ENCODE peak calls at places on chromosomes 2 and 18, in nine cellular contexts. B is effector memory CD4-positive, alpha-beta T cell; Y is CD14-positive monocyte; M is substantia nigra; C is adipocyte; V is NCI-H460; H is nephron progenitor cell; X is dermis blood vessel endothelial cell; F is GM04504. Z is an unnamed sample.

GRCh38 chr2:127143851-127144782 is 37.2 kb upstream of the BIN1 start:
- DNase-seq in B (no peak), Y (no peak), M (peak), C (peak), V (no peak), H (no peak), X (peak), F (no peak), Z (peak)

GRCh38 chr2:83970262-83970929 is 488.7 kb downstream of the SUCLG1 start:
- DNase-seq in B (no peak), Y (no peak), M (no peak), C (no peak), V (no peak), H (no peak), X (no peak), F (no peak), Z (no peak)

GRCh38 chr2:20588918-20589871 is 61.7 kb downstream of the HS1BP3 start:
- DNase-seq in B (no peak), Y (peak), M (no peak), C (no peak), V (no peak), H (no peak), X (no peak), F (no peak), Z (no peak)

GRCh38 chr2:238727585-238728321 is 120.1 kb upstream of the TWIST2 start:
- DNase-seq in B (no peak), Y (no peak), M (no peak), C (peak), V (no peak), H (no peak), X (no peak), F (peak), Z (peak)

GRCh38 chr2:148594216-148594615 is 50.3 kb upstream of the EPC2 start:
- DNase-seq in B (no peak), Y (no peak), M (no peak), C (no peak), V (no peak), H (no peak), X (no peak), F (no peak), Z (no peak)

GRCh38 chr2:65489269-65489668 is 56.9 kb upstream of the SPRED2 start:
- DNase-seq in B (no peak), Y (no peak), M (no peak), C (no peak), V (no peak), H (peak), X (no peak), F (no peak), Z (no peak)

GRCh38 chr18:35376393-35376741 is 770 bp downstream of the ZNF396 start:
- DNase-seq in B (peak), Y (peak), M (no peak), C (no peak), V (no peak), H (peak), X (peak), F (no peak), Z (no peak)

GRCh38 chr18:23934252-23934651 is 80.3 kb upstream of the TTC39C start:
- DNase-seq in B (no peak), Y (no peak), M (no peak), C (no peak), V (no peak), H (no peak), X (no peak), F (no peak), Z (no peak)

GRCh38 chr18:39340418-39340817 is 1774.8 kb upstream of the CELF4 start:
- DNase-seq in B (no peak), Y (no peak), M (no peak), C (no peak), V (no peak), H (no peak), X (no peak), F (no peak), Z (no peak)

GRCh38 chr2:120066708-120067547 is 54.1 kb downstream of the EPB41L5 start:
- DNase-seq in B (no peak), Y (no peak), M (no peak), C (peak), V (peak), H (no peak), X (peak), F (no peak), Z (no peak)

GRCh38 chr2:45272549-45273245 is 263.4 kb upstream of the SIX2 start:
- DNase-seq in B (no peak), Y (no peak), M (no peak), C (no peak), V (no peak), H (no peak), X (no peak), F (no peak), Z (no peak)

Z was measured in MG63.